ENCODE peak calls at places on chromosomes 6 and 20, in nine cellular contexts. W is lower leg skin; S is bronchial epithelial cell; C is nephron progenitor cell; Q is pancreas; A is effector CD8-positive, alpha-beta T cell; Z is A172; F is ACHN; D is RPMI7951. V is an unnamed sample.
A peak's percentile ranks its signal among the peaks of the same experiment; 100 is the strongest.

GRCh38 chr20:6122873-6123649 is at the start of gene FERMT1:
- DNase-seq in W (no peak), S (peak; percentile 97), C (peak; percentile 71), Q (peak; percentile 84), A (no peak), Z (peak; percentile 57), F (peak; percentile 83), D (peak; percentile 90), V (peak; percentile 89)

GRCh38 chr20:23133560-23133998 is 47.5 kb upstream of the CD93 start:
- DNase-seq in W (no peak), S (no peak), C (no peak), Q (no peak), A (no peak), Z (no peak), F (no peak), D (no peak), V (no peak)

GRCh38 chr6:88952065-88952704 is 11.2 kb downstream of the RNGTT start:
- DNase-seq in W (no peak), S (peak; percentile 9), C (no peak), Q (no peak), A (no peak), Z (no peak), F (no peak), D (no peak), V (peak; percentile 20)

GRCh38 chr20:62624719-62625455 is 17.4 kb upstream of the SLCO4A1 start:
- DNase-seq in W (peak; percentile 92), S (no peak), C (no peak), Q (no peak), A (no peak), Z (no peak), F (no peak), D (no peak), V (no peak)

GRCh38 chr6:52904562-52905279 is 4.8 kb downstream of the GSTA3 start:
- DNase-seq in W (no peak), S (no peak), C (no peak), Q (no peak), A (no peak), Z (peak; percentile 14), F (peak; percentile 23), D (peak; percentile 32), V (peak; percentile 16)

GRCh38 chr6:24492475-24492874 is 2.3 kb upstream of the ALDH5A1 start:
- DNase-seq in W (no peak), S (no peak), C (peak; percentile 21), Q (no peak), A (no peak), Z (no peak), F (no peak), D (no peak), V (no peak)

GRCh38 chr6:107444277-107444676 is 15.1 kb downstream of the PDSS2 start:
- DNase-seq in W (no peak), S (no peak), C (no peak), Q (no peak), A (no peak), Z (no peak), F (no peak), D (no peak), V (no peak)

GRCh38 chr20:15399781-15400180 is 1062.4 kb upstream of the FLRT3 start:
- DNase-seq in W (no peak), S (no peak), C (no peak), Q (no peak), A (no peak), Z (no peak), F (no peak), D (peak; percentile 60), V (no peak)

GRCh38 chr6:53192590-53193232 is 44.1 kb upstream of the GCM1 start:
- DNase-seq in W (no peak), S (peak; percentile 11), C (peak; percentile 5), Q (no peak), A (no peak), Z (no peak), F (no peak), D (peak; percentile 9), V (no peak)

GRCh38 chr6:150568560-150568959 is 31.1 kb upstream of the PLEKHG1 start:
- DNase-seq in W (no peak), S (no peak), C (no peak), Q (no peak), A (no peak), Z (no peak), F (no peak), D (no peak), V (no peak)

GRCh38 chr20:62665153-62665754 is 23.0 kb downstream of the SLCO4A1 start:
- DNase-seq in W (no peak), S (no peak), C (no peak), Q (no peak), A (no peak), Z (no peak), F (no peak), D (no peak), V (no peak)

GRCh38 chr20:59316911-59317310 is 16.5 kb downstream of the EDN3 start:
- DNase-seq in W (no peak), S (no peak), C (no peak), Q (no peak), A (no peak), Z (no peak), F (no peak), D (no peak), V (no peak)

GRCh38 chr6:48610846-48611245 is 499.8 kb upstream of the PTCHD4 start:
- DNase-seq in W (no peak), S (no peak), C (no peak), Q (no peak), A (no peak), Z (no peak), F (no peak), D (no peak), V (no peak)

GRCh38 chr6:42779521-42779920 is 2.3 kb upstream of the BICRAL start:
- DNase-seq in W (no peak), S (no peak), C (no peak), Q (no peak), A (no peak), Z (no peak), F (no peak), D (no peak), V (no peak)

GRCh38 chr6:37675100-37675499 is 22.6 kb downstream of the MDGA1 start:
- DNase-seq in W (no peak), S (no peak), C (no peak), Q (no peak), A (no peak), Z (no peak), F (no peak), D (no peak), V (no peak)

GRCh38 chr20:50765674-50766073 is 29.2 kb upstream of the BCAS4 start:
- DNase-seq in W (no peak), S (no peak), C (no peak), Q (no peak), A (no peak), Z (no peak), F (no peak), D (no peak), V (no peak)

GRCh38 chr6:159302196-159302595 is 133.0 kb downstream of the FNDC1 start:
- DNase-seq in W (no peak), S (no peak), C (no peak), Q (no peak), A (no peak), Z (no peak), F (no peak), D (no peak), V (no peak)

GRCh38 chr6:53065266-53066058 is at the start of gene FBXO9:
- DNase-seq in W (peak; percentile 93), S (no peak), C (peak; percentile 83), Q (peak; percentile 89), A (peak; percentile 71), Z (peak; percentile 29), F (peak; percentile 48), D (peak; percentile 54), V (no peak)

GRCh38 chr6:134689177-134689576 is 260.7 kb downstream of the ALDH8A1 start:
- DNase-seq in W (no peak), S (no peak), C (no peak), Q (no peak), A (no peak), Z (no peak), F (no peak), D (no peak), V (no peak)